ENCODE peak calls at places on chromosome 10, in five cellular contexts. E, D, Y, L and R are unnamed samples.

GRCh38 chr10:112631501-112632410 is 184.7 kb downstream of the VTI1A start:
- DNase-seq in L (no peak), D (no peak), E (no peak), Y (no peak), R (no peak)

GRCh38 chr10:49055231-49055850 is 60.0 kb downstream of the VSTM4 start:
- DNase-seq in Y (no peak), E (no peak), L (no peak), D (no peak), R (no peak)

GRCh38 chr10:110947061-110947595 is 27.7 kb downstream of the SHOC2 start:
- DNase-seq in L (no peak), E (peak), D (no peak), Y (no peak), R (peak)

GRCh38 chr10:69315610-69316312 is 37.5 kb downstream of the HK1 start:
- DNase-seq in D (no peak), E (no peak), L (no peak), Y (no peak), R (no peak)

GRCh38 chr10:132387723-132388210 is 9.2 kb upstream of the PWWP2B start:
- DNase-seq in E (no peak), L (peak), D (peak), Y (peak), R (peak)

GRCh38 chr10:128297709-128298457 is 171.7 kb upstream of the MKI67 start:
- DNase-seq in D (no peak), Y (no peak), E (no peak), L (no peak), R (no peak)

GRCh38 chr10:132933308-132934042 is 8.9 kb downstream of the CFAP46 start:
- DNase-seq in Y (no peak), E (no peak), D (no peak), L (no peak), R (no peak)

GRCh38 chr10:133336131-133337078 is at the start of gene CALY:
- DNase-seq in E (no peak), D (peak), L (peak), Y (peak), R (no peak)

GRCh38 chr10:128463991-128464755 is 337.9 kb upstream of the MKI67 start:
- DNase-seq in Y (peak), D (no peak), E (peak), L (peak), R (no peak)

GRCh38 chr10:18723801-18724200 is 64.6 kb downstream of the ARL5B start:
- DNase-seq in Y (no peak), E (no peak), L (no peak), D (no peak), R (peak)

GRCh38 chr10:13201132-13201531 is 33.0 kb downstream of the UCMA start:
- DNase-seq in D (no peak), L (no peak), E (peak), Y (no peak), R (peak)

GRCh38 chr10:31146496-31147219 is 115.0 kb upstream of the ZNF438 start:
- DNase-seq in E (peak), L (no peak), D (no peak), Y (no peak), R (peak)

GRCh38 chr10:78165617-78166016 is 132.0 kb downstream of the RPS24 start:
- DNase-seq in D (no peak), L (peak), E (no peak), Y (peak), R (peak)

GRCh38 chr10:120735773-120736371 is 115.3 kb upstream of the WDR11 start:
- DNase-seq in E (no peak), Y (no peak), D (no peak), L (no peak), R (peak)

GRCh38 chr10:5534880-5535856 is 10.4 kb downstream of the CALML3 start:
- DNase-seq in D (no peak), L (no peak), Y (no peak), E (no peak), R (no peak)

GRCh38 chr10:125152646-125153368 is 7.6 kb downstream of the CTBP2 start:
- DNase-seq in D (no peak), L (peak), E (no peak), Y (peak), R (no peak)

GRCh38 chr10:13526952-13527863 is 1.6 kb downstream of the BEND7 start:
- DNase-seq in Y (peak), E (peak), D (no peak), L (no peak), R (peak)

GRCh38 chr10:60289800-60290199 is 99.9 kb downstream of the ANK3 start:
- DNase-seq in Y (no peak), L (no peak), E (no peak), D (no peak), R (no peak)

GRCh38 chr10:117254774-117255735 is 14.1 kb downstream of the SLC18A2 start:
- DNase-seq in Y (no peak), D (no peak), L (no peak), E (no peak), R (no peak)

GRCh38 chr10:116398224-116398623 is 29.4 kb upstream of the PNLIPRP3 start:
- DNase-seq in E (no peak), Y (no peak), D (no peak), L (no peak), R (no peak)

GRCh38 chr10:89553064-89553734 is 17.8 kb upstream of the SLC16A12 start:
- DNase-seq in L (no peak), Y (no peak), D (no peak), E (peak), R (peak)

GRCh38 chr10:11434323-11434722 is 177.1 kb downstream of the USP6NL start:
- DNase-seq in L (peak), E (no peak), Y (peak), D (no peak), R (no peak)

GRCh38 chr10:126384269-126384873 is 3.9 kb downstream of the ADAM12 start:
- DNase-seq in D (no peak), L (no peak), Y (no peak), E (peak), R (peak)

GRCh38 chr10:3484306-3485187 is 300.5 kb downstream of the KLF6 start:
- DNase-seq in Y (no peak), D (no peak), E (no peak), L (no peak), R (no peak)

GRCh38 chr10:14904316-14904732 is 25.7 kb downstream of the SUV39H2 start:
- DNase-seq in D (no peak), L (no peak), Y (peak), E (no peak), R (peak)

GRCh38 chr10:132120734-132121510 is 55.2 kb downstream of the JAKMIP3 start:
- DNase-seq in E (no peak), D (no peak), L (no peak), Y (no peak), R (no peak)

GRCh38 chr10:88184543-88185297 is 321.3 kb downstream of the PTEN start:
- DNase-seq in Y (no peak), L (no peak), E (no peak), D (no peak), R (no peak)

GRCh38 chr10:77455538-77455937 is 182.1 kb downstream of the KCNMA1 start:
- DNase-seq in D (no peak), E (peak), Y (no peak), L (no peak), R (peak)

GRCh38 chr10:119859422-119860258 is 13.0 kb downstream of the MCMBP start:
- DNase-seq in D (no peak), Y (peak), L (no peak), E (peak), R (peak)

GRCh38 chr10:68345621-68346020 is 12.9 kb upstream of the PBLD start:
- DNase-seq in E (no peak), Y (no peak), D (no peak), L (no peak), R (no peak)

GRCh38 chr10:14499610-14499904 is 168.8 kb upstream of the FRMD4A start:
- DNase-seq in L (no peak), E (no peak), D (no peak), Y (no peak), R (no peak)

GRCh38 chr10:116768786-116769185 is 26.4 kb upstream of the HSPA12A start:
- DNase-seq in Y (no peak), E (no peak), L (no peak), D (no peak), R (peak)

GRCh38 chr10:6561552-6561951 is 18.5 kb downstream of the PRKCQ start:
- DNase-seq in D (no peak), L (no peak), E (no peak), Y (no peak), R (no peak)

GRCh38 chr10:6564367-6564766 is 15.7 kb downstream of the PRKCQ start:
- DNase-seq in L (no peak), D (no peak), Y (no peak), E (no peak), R (no peak)

GRCh38 chr10:6563720-6564119 is 16.4 kb downstream of the PRKCQ start:
- DNase-seq in L (no peak), E (no peak), Y (no peak), D (no peak), R (no peak)

GRCh38 chr10:6562221-6562620 is 17.9 kb downstream of the PRKCQ start:
- DNase-seq in Y (no peak), D (no peak), E (no peak), L (no peak), R (no peak)

GRCh38 chr10:6563075-6563474 is 17.0 kb downstream of the PRKCQ start:
- DNase-seq in Y (peak), L (no peak), E (no peak), D (no peak), R (no peak)
- H3K9ac ChIP-seq in Y (no peak), L (no peak), E (no peak), D (no peak), R (no peak)

GRCh38 chr10:7856685-7857084 is 38.4 kb downstream of the TAF3 start:
- DNase-seq in D (no peak), L (no peak), E (no peak), Y (no peak), R (no peak)
- H3K9ac ChIP-seq in D (no peak), L (no peak), E (no peak), Y (no peak), R (no peak)

GRCh38 chr10:95635319-95635733 is 21.2 kb downstream of the ALDH18A1 start:
- DNase-seq in E (no peak), Y (no peak), D (no peak), L (no peak), R (no peak)
- H3K9ac ChIP-seq in E (no peak), Y (no peak), D (no peak), L (no peak), R (no peak)

DNA sequence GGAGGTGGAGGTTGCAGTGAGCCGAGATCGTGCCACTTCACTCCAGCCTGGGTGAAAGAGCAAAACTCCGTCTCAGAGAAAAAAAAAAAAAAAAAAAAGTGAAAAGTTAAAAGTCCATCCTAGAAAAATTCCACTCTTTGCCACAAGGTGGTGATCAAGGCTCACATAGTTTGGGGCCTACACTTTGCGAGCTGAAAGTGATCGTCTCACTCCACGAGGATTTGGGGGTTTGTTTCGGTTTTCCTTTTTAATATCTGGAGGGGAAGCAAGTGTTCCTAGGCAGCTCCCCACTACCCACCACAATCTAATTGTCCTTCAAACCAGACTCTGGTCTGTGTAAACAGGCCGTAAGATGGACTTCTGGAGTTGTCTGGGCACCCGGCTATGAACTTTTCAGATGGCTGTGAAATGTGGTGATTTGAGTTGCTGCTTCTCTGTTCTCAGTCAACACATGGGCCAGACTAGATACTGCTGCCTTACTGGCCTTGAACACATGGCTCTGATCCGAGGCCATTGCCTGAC is 27.1 kb downstream of the PRLHR start:
- DNase-seq in E (no peak), D (peak), L (no peak), Y (peak), R (peak)
- H3K9ac ChIP-seq in E (peak), D (no peak), L (no peak), Y (no peak), R (no peak)

GRCh38 chr10:79183468-79183865 is 114.7 kb downstream of the ZMIZ1 start:
- DNase-seq in D (no peak), L (no peak), Y (no peak), E (no peak), R (peak)
- H3K9ac ChIP-seq in D (no peak), L (no peak), Y (no peak), E (peak), R (peak)

GRCh38 chr10:96311180-96311697 is 7.0 kb downstream of the DNTT start:
- DNase-seq in Y (no peak), L (no peak), E (no peak), D (no peak), R (no peak)
- H3K9ac ChIP-seq in Y (no peak), L (no peak), E (no peak), D (no peak), R (no peak)

GRCh38 chr10:103181244-103181643 is 11.8 kb downstream of the NT5C2 start:
- DNase-seq in E (no peak), D (peak), L (no peak), Y (no peak), R (no peak)
- H3K9ac ChIP-seq in E (no peak), D (no peak), L (no peak), Y (no peak), R (no peak)

GRCh38 chr10:102422586-102423129 is 2.0 kb downstream of the FBXL15 start:
- DNase-seq in Y (peak), L (peak), E (peak), D (peak), R (peak)
- H3K9ac ChIP-seq in Y (no peak), L (no peak), E (peak), D (no peak), R (peak)

DNA sequence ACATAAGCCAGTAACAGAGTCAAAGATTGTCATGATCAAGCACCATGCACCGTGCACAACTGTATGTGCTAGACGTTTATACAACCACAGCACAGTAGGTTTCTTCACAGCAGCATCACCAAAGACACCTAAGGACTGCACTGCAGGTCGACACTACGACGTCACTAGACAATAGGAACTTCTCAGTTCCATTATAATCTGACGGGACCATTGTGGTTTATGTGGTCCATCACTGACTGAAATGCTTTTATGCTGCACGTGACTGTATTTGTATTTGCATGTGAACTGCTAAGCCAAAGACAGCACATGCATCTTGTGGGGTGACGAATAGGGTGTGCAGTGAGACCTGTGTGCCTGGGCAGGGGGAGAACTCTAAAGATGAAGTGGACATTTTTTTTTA is 164.9 kb downstream of the PARD3 start:
- DNase-seq in E (peak), L (no peak), Y (no peak), D (no peak), R (no peak)
- H3K9ac ChIP-seq in E (no peak), L (no peak), Y (no peak), D (no peak), R (no peak)